ENCODE peak calls at places on chromosome 17, in five cellular contexts. V, Y, Z, M and T are unnamed samples.

GRCh38 chr17:33302394-33302793 is 9.3 kb upstream of the ASIC2 start:
- DNase-seq in V (no peak), Y (no peak), Z (no peak), M (peak), T (no peak)

GRCh38 chr17:78230996-78231931 is at the start of gene TMEM235:
- DNase-seq in V (no peak), Y (peak), Z (no peak), M (no peak), T (no peak)

GRCh38 chr17:57714660-57715059 is 30.4 kb downstream of the CCDC182 start:
- DNase-seq in V (no peak), Y (no peak), Z (no peak), M (no peak), T (no peak)

GRCh38 chr17:17691468-17692263 is 10.4 kb downstream of the RAI1 start:
- DNase-seq in V (no peak), Y (no peak), Z (no peak), M (no peak), T (no peak)

GRCh38 chr17:59669411-59669810 is 37.8 kb downstream of the PTRH2 start:
- DNase-seq in V (no peak), Y (no peak), Z (no peak), M (no peak), T (no peak)

GRCh38 chr17:16512011-16512410 is 20.0 kb upstream of the LRRC75A start:
- DNase-seq in V (no peak), Y (peak), Z (no peak), M (no peak), T (peak)

GRCh38 chr17:45388604-45389325 is 43.9 kb downstream of the ARHGAP27 start:
- DNase-seq in V (peak), Y (no peak), Z (no peak), M (peak), T (no peak)

GRCh38 chr17:45264430-45264829 is 2.5 kb upstream of the SPATA32 start:
- DNase-seq in V (no peak), Y (no peak), Z (no peak), M (no peak), T (no peak)

GRCh38 chr17:69246726-69247375 is 18.2 kb upstream of the ABCA10 start:
- DNase-seq in V (peak), Y (no peak), Z (no peak), M (peak), T (peak)

GRCh38 chr17:28426081-28426519 is 20.1 kb upstream of the SLC46A1 start:
- DNase-seq in V (peak), Y (peak), Z (no peak), M (peak), T (peak)
- TF ChIP-seq CTCF in V (peak), Y (peak), Z (no peak), M (peak), T (peak)

GRCh38 chr17:67559381-67559966 is 158.3 kb upstream of the NOL11 start:
- DNase-seq in V (peak), Y (peak), Z (no peak), M (peak), T (no peak)
- TF ChIP-seq CTCF in V (peak), Y (peak), Z (no peak), M (peak), T (peak)

GRCh38 chr17:56652608-56653007 is 59.1 kb downstream of the NOG start:
- DNase-seq in V (no peak), Y (no peak), Z (no peak), M (peak), T (no peak)

GRCh38 chr17:56656961-56657360 is 63.5 kb downstream of the NOG start:
- DNase-seq in V (no peak), Y (no peak), Z (no peak), M (peak), T (no peak)

GRCh38 chr17:56658648-56659047 is 65.1 kb downstream of the NOG start:
- DNase-seq in V (no peak), Y (no peak), Z (no peak), M (peak), T (no peak)

GRCh38 chr17:56648814-56649213 is 55.3 kb downstream of the NOG start:
- DNase-seq in V (no peak), Y (no peak), Z (no peak), M (peak), T (no peak)

DNA sequence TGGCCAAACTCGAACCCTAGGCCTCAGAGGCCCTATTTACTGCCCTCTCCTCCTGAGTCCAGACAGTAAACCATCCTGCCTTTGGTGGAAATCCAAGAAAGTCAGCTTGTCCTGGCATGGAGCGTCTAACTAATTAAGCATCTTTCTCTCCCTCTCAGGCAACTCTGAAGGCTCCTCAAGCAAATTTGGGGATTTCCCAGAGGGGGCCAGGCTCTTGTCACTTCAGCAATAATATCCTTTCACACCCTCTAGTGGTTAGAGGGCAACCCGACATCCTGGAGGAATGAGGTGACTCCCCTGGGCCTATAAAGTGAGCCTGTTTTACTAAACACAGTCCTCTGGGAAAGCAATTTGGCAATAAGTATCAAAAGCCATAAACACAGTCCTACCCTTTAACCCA is 60.4 kb downstream of the NOG start:
- DNase-seq in V (peak), Y (peak), Z (no peak), M (peak), T (peak)
- TF ChIP-seq CTCF in V (peak), Y (peak), Z (no peak), M (peak), T (peak)

DNA sequence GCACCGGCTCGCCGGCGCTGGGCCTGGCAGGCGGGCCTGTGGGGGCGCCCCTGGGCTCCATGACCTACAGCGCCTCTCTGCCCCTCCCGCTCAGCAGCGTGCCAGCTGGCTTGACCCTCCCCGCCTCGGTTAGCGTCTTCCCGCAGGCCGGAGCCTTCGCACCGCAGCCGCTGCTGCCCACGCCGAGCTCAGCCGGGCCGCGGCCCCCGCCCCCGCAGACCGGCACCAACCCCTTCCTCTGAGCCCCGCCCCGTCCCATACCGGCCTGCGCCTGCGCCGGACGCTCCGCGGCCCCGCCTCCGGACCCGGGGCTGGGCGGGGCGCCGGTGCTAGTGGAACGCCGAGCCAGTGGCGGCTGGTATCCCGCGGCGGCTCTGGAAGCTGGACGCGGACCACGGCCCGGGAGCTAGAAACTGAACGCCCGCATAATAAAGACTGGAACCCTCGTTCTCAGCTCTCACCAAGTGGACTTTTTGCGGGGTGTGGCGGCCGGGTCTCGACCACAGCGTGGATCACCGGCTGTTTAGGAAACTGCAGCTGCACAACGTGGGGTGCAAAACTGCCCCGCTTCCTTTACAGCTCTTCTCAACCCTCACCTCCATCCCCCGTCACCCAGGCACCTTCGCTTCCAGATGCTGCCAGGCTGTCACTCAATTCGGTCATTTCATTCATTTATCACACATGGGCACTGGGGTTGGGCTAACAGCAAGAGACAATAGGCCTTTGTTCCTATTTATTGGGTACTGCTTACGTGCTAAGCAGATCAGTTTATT is 4.9 kb upstream of the SPATA20 start:
- DNase-seq in V (peak), Y (peak), Z (peak), M (peak), T (peak)
- TF ChIP-seq CTCF in V (no peak), Y (peak), Z (no peak), M (peak), T (no peak)

DNA sequence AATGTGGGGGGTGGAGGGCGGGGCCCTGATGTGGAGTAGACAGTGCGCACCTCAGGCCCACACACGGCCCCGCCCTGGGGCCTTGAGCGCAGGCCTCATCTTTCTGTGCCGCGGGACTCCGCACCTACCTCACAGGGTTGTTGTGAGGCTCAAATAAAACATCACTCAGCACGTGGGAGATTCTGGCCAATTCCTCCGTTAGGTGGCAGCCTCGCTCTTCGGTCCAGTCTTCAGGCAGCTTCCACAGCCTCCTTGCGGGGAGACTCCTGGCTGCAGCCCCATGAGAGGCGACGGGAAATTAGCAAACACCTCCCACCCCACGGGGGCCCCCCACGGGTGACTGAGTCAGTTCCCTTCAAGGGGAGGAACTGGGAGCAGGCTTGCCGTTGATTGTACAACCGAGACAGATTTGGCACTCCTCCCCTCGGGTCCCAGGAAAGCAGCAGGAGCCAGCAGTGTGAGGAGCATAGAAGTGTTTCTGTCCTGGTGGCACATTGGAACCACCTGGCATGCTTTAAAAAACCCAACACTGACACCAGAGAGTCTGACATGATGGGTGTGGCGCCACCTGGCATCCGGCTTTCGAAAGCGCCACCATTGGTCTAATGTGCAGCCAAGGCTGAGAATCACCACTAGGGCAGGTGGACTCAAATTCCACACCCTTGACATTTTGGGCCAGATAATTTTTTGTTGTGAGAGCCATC is 7.6 kb downstream of the MRM1 start:
- DNase-seq in V (peak), Y (peak), Z (peak), M (peak), T (peak)
- TF ChIP-seq CTCF in V (peak), Y (peak), Z (peak), M (peak), T (peak)

DNA sequence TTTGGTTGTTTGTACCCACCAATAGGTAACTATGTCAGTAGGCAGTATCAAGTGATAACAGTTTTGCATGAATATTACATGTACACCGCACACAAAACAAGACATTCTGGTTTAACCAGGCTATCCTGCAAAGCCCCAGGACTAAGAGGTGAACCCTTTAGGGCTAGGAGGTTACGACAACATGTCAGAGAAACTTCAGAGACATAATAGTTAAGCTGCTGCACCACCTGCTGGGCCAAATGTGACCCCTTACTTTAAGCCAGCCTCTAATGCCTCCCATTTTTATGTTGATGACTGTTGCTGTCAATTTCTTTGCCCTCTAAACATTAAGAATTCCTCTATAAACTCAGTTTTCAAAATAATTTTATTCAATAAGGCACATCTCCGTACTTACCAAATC is 15.4 kb downstream of the SRP68 start:
- DNase-seq in V (no peak), Y (no peak), Z (no peak), M (no peak), T (no peak)
- TF ChIP-seq CTCF in V (no peak), Y (no peak), Z (no peak), M (peak), T (no peak)

DNA sequence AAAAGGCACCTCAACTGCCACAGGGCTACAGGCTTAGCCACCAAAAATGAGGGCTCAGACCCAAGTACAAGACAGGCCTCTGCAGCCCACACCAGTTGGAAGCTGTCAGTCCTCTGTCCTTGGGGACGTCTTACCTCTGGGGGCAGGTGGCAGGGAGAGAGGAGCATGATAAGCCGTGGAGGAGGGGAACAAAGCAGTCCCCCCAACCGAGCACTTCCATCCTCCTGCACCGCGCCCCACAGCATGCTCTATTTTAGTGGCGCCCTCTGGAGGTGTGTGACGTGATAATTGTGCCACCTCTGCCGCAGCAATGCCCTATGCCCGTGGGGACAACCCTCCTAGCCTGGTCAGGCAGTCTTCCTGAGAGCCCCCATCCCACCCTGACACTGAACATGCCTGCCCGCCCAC is 13.6 kb downstream of the G6PC3 start:
- DNase-seq in V (no peak), Y (peak), Z (no peak), M (peak), T (no peak)
- TF ChIP-seq CTCF in V (peak), Y (peak), Z (no peak), M (peak), T (peak)

DNA sequence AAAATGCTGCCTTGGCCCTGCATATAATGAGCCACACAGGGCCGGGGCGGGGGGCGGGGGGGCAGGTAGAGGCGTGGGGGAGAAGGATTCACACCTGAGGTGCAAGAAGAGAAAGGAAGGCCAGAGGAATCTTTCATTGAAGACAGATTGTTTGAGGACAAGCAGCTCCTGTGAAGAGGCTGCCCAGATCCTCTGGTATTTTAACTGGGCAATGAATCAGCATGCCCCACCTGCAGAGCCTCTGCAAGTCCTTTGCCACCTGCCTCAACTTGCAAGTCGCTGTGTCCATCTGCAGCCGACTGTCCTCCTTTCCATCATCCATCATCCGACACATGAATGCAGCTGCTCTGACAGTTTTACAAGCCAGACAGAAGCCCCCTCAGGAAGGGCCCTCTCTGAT is 1.2 kb upstream of the SOST start:
- DNase-seq in V (no peak), Y (no peak), Z (no peak), M (peak), T (no peak)
- TF ChIP-seq CTCF in V (no peak), Y (no peak), Z (no peak), M (no peak), T (no peak)